ENCODE peak calls at places on chromosomes 13 and 19, in ten cellular contexts. J, G, V, K, H, B, W, Y, T and O are unnamed samples.

GRCh38 chr13:21986602-21987001 is 315.7 kb downstream of the FGF9 start:
- DNase-seq in V (no peak), J (no peak), H (peak; percentile 59), K (no peak), W (no peak), Y (no peak), B (no peak), T (peak; percentile 29), G (peak; percentile 58), O (no peak)

GRCh38 chr13:31722684-31723083 is 16.6 kb upstream of the RXFP2 start:
- DNase-seq in T (no peak), Y (peak; percentile 8), K (no peak), H (no peak), V (no peak), W (no peak), G (no peak), B (no peak), J (no peak), O (no peak)

GRCh38 chr13:113935523-113935922 is 38.4 kb downstream of the C13orf46 start:
- DNase-seq in W (no peak), Y (no peak), K (no peak), H (no peak), V (no peak), G (no peak), J (no peak), T (no peak), B (no peak), O (no peak)

GRCh38 chr19:29529646-29530548 is 4.1 kb downstream of the VSTM2B start:
- DNase-seq in J (no peak), B (no peak), K (peak; percentile 63), T (no peak), H (no peak), V (no peak), G (no peak), Y (no peak), W (no peak), O (peak; percentile 31)

GRCh38 chr13:109764045-109764444 is 22.3 kb downstream of the IRS2 start:
- DNase-seq in Y (no peak), G (no peak), B (no peak), K (no peak), T (no peak), W (no peak), J (no peak), H (no peak), V (no peak), O (no peak)

GRCh38 chr13:36555151-36555986 is 118.5 kb upstream of the SERTM1 start:
- DNase-seq in K (no peak), G (no peak), Y (no peak), J (no peak), T (no peak), W (no peak), V (no peak), H (no peak), B (no peak), O (no peak)

GRCh38 chr19:44356383-44357111 is at the start of gene ZNF112:
- DNase-seq in G (peak; percentile 96), W (peak; percentile 77), T (peak; percentile 89), K (peak; percentile 94), Y (peak; percentile 96), J (no peak), B (peak; percentile 86), H (peak; percentile 88), V (peak; percentile 63), O (peak; percentile 73)

GRCh38 chr13:93700115-93700514 is 473.5 kb downstream of the GPC6 start:
- DNase-seq in G (no peak), H (no peak), T (no peak), V (no peak), Y (no peak), J (no peak), B (no peak), W (no peak), K (no peak), O (no peak)

GRCh38 chr13:40672310-40673060 is 6.0 kb upstream of the FOXO1 start:
- DNase-seq in T (peak; percentile 26), B (no peak), Y (peak; percentile 69), G (peak; percentile 18), K (no peak), W (peak; percentile 85), J (no peak), H (no peak), V (no peak), O (no peak)

GRCh38 chr13:48654511-48654910 is 782 bp downstream of the CYSLTR2 start:
- DNase-seq in W (no peak), Y (no peak), G (no peak), V (no peak), H (no peak), J (no peak), T (no peak), B (no peak), K (no peak), O (no peak)

DNA sequence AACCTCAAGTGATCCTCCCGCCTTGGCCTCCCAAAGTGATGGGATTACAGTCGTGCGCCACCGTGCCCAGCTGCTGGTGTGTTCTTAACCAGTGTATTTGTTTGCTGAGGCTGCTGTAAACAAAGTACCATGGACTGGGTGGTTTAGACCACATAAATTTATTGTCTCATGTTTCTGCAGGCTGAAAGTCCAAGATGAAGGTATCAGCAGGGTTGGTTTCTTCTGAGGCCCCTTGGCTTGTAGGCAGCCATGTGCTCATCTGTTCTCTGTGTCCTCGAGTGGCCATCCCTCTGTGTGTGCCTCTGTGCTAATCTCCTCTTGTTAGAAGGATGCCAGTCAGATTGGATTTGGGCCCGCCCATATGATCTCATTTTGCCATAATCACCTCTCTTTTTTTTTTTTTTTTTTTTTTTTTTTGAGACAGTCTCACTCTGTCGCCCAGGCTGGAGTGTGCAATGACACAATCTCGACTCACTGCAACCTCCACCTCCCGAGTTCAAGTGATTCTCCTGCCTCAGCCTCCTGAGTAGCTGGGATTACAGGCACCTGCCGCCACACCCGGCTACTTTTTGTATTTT is 31.8 kb downstream of the PEX11G start:
- DNase-seq in W (no peak), K (no peak), B (no peak), Y (peak; percentile 32), H (no peak), J (no peak), G (no peak), T (no peak), V (no peak), O (no peak)
- TF ChIP-seq CTCF in W (no peak), K (no peak), B (no peak), Y (no peak), H (no peak), J (no peak), G (no peak), T (no peak), V (no peak), O (no peak)

GRCh38 chr19:8512115-8512967 is 1.6 kb downstream of the ZNF414 start:
- DNase-seq in W (peak; percentile 88), B (no peak), V (no peak), J (no peak), T (no peak), H (no peak), G (no peak), K (no peak), Y (peak; percentile 25), O (no peak)

GRCh38 chr19:8513687-8514504 is at the start of gene ZNF414:
- DNase-seq in H (peak; percentile 97), W (peak; percentile 98), B (peak; percentile 97), T (peak; percentile 97), V (peak; percentile 98), G (peak; percentile 97), K (peak; percentile 98), J (peak; percentile 76), Y (peak; percentile 98), O (peak; percentile 95)

GRCh38 chr19:8510589-8511115 is 3.3 kb downstream of the ZNF414 start:
- DNase-seq in V (no peak), W (no peak), K (no peak), G (no peak), J (no peak), H (no peak), Y (no peak), B (no peak), T (no peak), O (no peak)

GRCh38 chr19:8512991-8513686 is 828 bp downstream of the ZNF414 start:
- DNase-seq in T (no peak), K (peak; percentile 83), Y (no peak), G (no peak), B (no peak), J (no peak), H (no peak), V (no peak), W (no peak), O (no peak)

GRCh38 chr19:8511573-8512101 is 2.3 kb downstream of the ZNF414 start:
- DNase-seq in K (no peak), V (no peak), W (no peak), J (no peak), B (no peak), H (no peak), Y (no peak), T (no peak), G (no peak), O (no peak)
- TF ChIP-seq CTCF in K (no peak), V (no peak), W (no peak), J (peak; percentile 17), B (no peak), H (no peak), Y (no peak), T (no peak), G (no peak), O (peak; percentile 45)

GRCh38 chr13:60454425-60454824 is 57.4 kb downstream of the TDRD3 start:
- DNase-seq in Y (no peak), H (no peak), W (no peak), G (no peak), T (no peak), K (no peak), V (no peak), J (no peak), B (no peak), O (no peak)

GRCh38 chr13:60453490-60453889 is 56.5 kb downstream of the TDRD3 start:
- DNase-seq in G (no peak), B (no peak), Y (peak; percentile 25), W (no peak), K (no peak), T (peak; percentile 2), H (no peak), V (no peak), J (no peak), O (no peak)

DNA sequence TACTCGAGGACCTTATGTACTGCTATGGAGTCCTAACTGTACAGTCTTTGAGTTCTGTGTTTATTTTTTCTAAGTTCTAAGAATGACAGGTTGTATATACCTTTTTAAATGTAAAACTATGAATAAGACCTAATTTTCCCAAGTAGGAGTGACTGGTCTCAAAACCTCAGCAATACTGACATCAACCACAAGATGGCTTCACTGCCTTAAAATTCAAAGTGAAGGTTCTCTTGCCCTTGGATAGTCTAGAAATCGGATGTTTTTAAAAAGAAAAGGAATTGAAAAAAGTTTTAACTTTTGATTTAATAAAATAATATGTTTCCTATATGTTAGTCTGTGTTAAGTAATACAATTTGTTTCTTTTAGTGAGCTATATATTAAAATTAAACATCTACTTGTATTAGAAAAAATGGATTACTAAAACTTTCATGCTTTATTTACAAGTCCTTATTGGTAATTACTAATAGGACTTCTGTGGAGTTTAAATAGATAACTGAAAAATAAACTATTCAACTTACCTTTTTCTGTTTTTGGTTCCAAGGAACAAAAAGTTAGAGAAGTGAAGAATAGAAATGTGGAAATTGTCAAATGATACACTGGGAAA is 52.0 kb downstream of the TDRD3 start:
- DNase-seq in B (no peak), Y (peak; percentile 78), H (no peak), T (peak; percentile 62), K (no peak), J (peak; percentile 7), G (peak; percentile 20), W (peak; percentile 49), V (peak; percentile 25), O (peak; percentile 43)
- TF ChIP-seq CTCF in B (peak; percentile 86), Y (peak; percentile 82), H (peak; percentile 30), T (peak; percentile 96), K (peak; percentile 64), J (peak; percentile 64), G (peak; percentile 74), W (no peak), V (peak; percentile 84), O (peak; percentile 79)

GRCh38 chr19:3348042-3348441 is 18.3 kb upstream of the NFIC start:
- DNase-seq in V (no peak), H (no peak), J (no peak), Y (no peak), B (no peak), W (no peak), T (no peak), K (no peak), G (no peak), O (no peak)
- TF ChIP-seq CTCF in V (no peak), H (no peak), J (no peak), Y (no peak), B (no peak), W (no peak), T (no peak), K (no peak), G (no peak), O (no peak)